ENCODE peak calls at places on chromosomes 16 and 17, in eight cellular contexts. S is body of pancreas, N is lung, I is psoas muscle, B is uterus, W is endodermal cell, F is astrocyte, T is mammary epithelial cell. D is an unnamed sample.

GRCh38 chr16:75624921-75625334 is 1.8 kb upstream of the ADAT1 start:
- DNase-seq in I (no peak), S (no peak), W (no peak), N (no peak), T (peak), F (peak), B (no peak), D (no peak)

GRCh38 chr17:49996495-49997255 is 1.7 kb upstream of the DLX3 start:
- DNase-seq in B (peak), F (no peak), N (peak), I (peak), T (no peak), S (peak), W (peak), D (peak)

GRCh38 chr17:55386931-55387330 is 34.7 kb downstream of the MMD start:
- DNase-seq in W (no peak), F (no peak), I (no peak), S (no peak), B (no peak), N (no peak), T (peak), D (no peak)

GRCh38 chr17:9905902-9906301 is 831 bp upstream of the RCVRN start:
- DNase-seq in B (no peak), I (peak), W (peak), T (no peak), S (peak), N (no peak), F (no peak), D (peak)

GRCh38 chr17:10105513-10106001 is 92.8 kb downstream of the GAS7 start:
- DNase-seq in W (peak), N (no peak), B (peak), F (peak), I (no peak), S (peak), T (no peak), D (peak)

GRCh38 chr17:55687037-55687436 is 35.6 kb downstream of the TMEM100 start:
- DNase-seq in N (no peak), W (no peak), S (no peak), F (no peak), I (no peak), B (no peak), T (no peak), D (no peak)

GRCh38 chr17:73476890-73477350 is 165.1 kb upstream of the CDC42EP4 start:
- DNase-seq in B (no peak), I (no peak), T (no peak), N (no peak), F (no peak), W (peak), S (no peak), D (peak)

GRCh38 chr16:48511071-48511540 is 98.9 kb downstream of the N4BP1 start:
- DNase-seq in F (peak), N (no peak), S (no peak), W (no peak), I (no peak), T (peak), B (no peak), D (peak)

GRCh38 chr17:79620207-79621038 is 9.6 kb upstream of the RBFOX3 start:
- DNase-seq in S (no peak), W (peak), B (peak), F (no peak), T (no peak), N (no peak), I (peak), D (peak)

GRCh38 chr16:72198021-72198420 is 26.1 kb upstream of the PMFBP1 start:
- DNase-seq in F (peak), I (no peak), S (peak), B (no peak), W (no peak), N (no peak), T (no peak), D (no peak)

GRCh38 chr17:31283841-31284240 is 13.2 kb downstream of the OMG start:
- DNase-seq in B (no peak), F (peak), N (no peak), I (no peak), T (no peak), S (no peak), W (no peak), D (no peak)

DNA sequence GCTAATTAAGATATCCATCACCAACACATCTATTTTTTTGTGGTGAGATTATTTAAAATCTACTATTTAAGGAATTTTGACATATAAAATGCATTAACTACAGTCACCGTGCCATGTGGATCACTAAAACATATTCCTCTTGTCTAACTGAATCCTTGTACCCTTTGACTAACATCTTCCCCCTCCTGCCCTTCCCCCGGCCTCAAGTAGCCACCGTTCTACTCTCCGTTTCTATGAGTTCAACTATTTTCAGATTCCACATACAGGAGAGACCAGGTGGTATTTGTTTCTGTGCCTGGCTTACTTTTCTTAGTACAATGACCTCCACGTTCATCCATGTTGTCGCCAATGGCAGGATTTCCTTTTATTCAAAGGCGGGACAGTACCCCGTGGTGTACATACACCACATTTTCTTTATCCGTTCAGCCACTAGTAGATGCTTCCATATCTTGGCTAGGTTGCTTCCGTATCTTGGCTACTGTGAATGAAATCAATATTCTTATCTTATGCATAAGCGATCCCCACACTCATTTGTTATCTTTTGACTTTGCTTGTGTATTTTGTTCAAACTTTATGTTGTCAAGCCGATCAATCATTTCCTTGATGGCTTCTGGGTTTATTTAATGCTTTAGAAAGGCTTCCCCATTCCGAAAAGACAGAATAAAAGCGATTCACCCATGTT is 134.7 kb downstream of the KCNJ12 start:
- DNase-seq in S (no peak), F (no peak), W (peak), T (no peak), B (no peak), I (no peak), N (no peak), D (no peak)
- H3K27ac ChIP-seq in S (peak), F (no peak), W (no peak), T (no peak), B (peak), I (peak), N (no peak), D (no peak)

GRCh38 chr17:63828936-63829335 is 1.5 kb upstream of the FTSJ3 start:
- DNase-seq in T (no peak), W (no peak), N (no peak), F (no peak), S (no peak), B (no peak), I (no peak), D (no peak)
- H3K4me3 ChIP-seq in T (no peak), W (peak), N (no peak), F (peak), S (no peak), B (no peak), I (peak), D (peak)

DNA sequence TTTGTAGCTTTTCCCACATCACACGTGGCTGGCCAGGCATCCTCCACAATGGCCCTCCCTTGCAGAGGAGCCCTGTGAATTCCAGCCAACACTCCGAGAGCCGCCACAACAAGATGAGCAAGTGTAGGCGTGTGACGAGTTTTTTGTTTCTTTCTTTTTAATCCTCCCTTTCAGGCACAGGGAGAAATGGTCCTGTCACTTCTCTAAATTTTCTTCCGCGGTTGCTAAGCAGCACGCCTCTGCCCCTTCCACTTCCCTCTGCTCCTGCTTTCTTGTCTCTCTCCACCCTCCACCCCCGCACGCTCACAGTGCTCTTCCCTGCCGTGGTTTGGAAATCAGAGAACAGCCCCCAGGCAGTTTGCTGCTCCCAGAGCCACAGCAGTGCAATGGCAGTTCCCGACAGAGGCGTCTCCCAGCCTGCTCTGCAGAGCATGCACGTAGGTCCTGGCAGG is 68.0 kb upstream of the MRTFB start:
- DNase-seq in T (peak), W (peak), B (peak), N (peak), I (peak), F (peak), S (peak), D (peak)
- TF ChIP-seq CTCF in T (no peak), W (peak), B (peak), N (no peak), I (no peak), F (no peak), S (no peak), D (no peak)

DNA sequence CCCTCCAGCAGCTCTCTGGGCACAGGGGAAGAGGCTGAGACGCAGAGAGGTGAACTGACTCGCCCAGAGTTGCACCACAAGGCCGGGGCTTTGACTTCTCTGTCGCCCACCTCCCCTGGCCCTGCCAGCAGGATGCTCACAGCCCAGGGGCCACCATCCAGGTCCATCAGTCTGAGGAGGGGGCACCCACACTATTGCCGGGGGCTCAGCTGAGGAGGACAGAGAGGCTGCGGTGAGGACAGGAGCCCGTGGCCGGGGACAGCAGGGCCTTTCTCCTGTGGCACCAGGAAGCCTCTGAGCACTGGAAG is 32.6 kb downstream of the KDM8 start:
- DNase-seq in I (no peak), S (no peak), F (no peak), B (no peak), T (no peak), N (no peak), W (no peak), D (no peak)
- H3K27ac ChIP-seq in I (peak), S (peak), F (peak), B (peak), T (no peak), N (peak), W (no peak), D (peak)

GRCh38 chr17:40176409-40177110 is 710 bp upstream of the RAPGEFL1 start:
- DNase-seq in N (peak), B (no peak), W (peak), I (no peak), F (no peak), T (peak), S (peak), D (no peak)

GRCh38 chr17:40178021-40178601 is 841 bp downstream of the RAPGEFL1 start:
- DNase-seq in I (no peak), W (peak), S (no peak), N (no peak), T (no peak), B (no peak), F (no peak), D (no peak)

GRCh38 chr17:40178660-40179059 is 1.4 kb downstream of the RAPGEFL1 start:
- DNase-seq in W (no peak), S (no peak), N (no peak), I (no peak), F (no peak), T (no peak), B (no peak), D (no peak)

GRCh38 chr17:40175928-40176327 is 1.3 kb upstream of the RAPGEFL1 start:
- DNase-seq in B (no peak), N (no peak), T (no peak), I (no peak), S (no peak), F (no peak), W (peak), D (no peak)

GRCh38 chr17:40177275-40177874 is at the start of gene RAPGEFL1:
- DNase-seq in B (peak), I (peak), F (peak), N (peak), S (peak), W (peak), T (peak), D (peak)
- H3K4me3 ChIP-seq in B (peak), I (peak), F (peak), N (peak), S (peak), W (no peak), T (peak), D (peak)

GRCh38 chr16:3212006-3212405 is 23.0 kb downstream of the ZNF200 start:
- DNase-seq in I (no peak), S (no peak), W (no peak), N (no peak), F (no peak), B (no peak), T (no peak), D (no peak)
- TF ChIP-seq CTCF in I (no peak), S (no peak), W (no peak), N (no peak), F (no peak), B (no peak), T (no peak), D (no peak)

DNA sequence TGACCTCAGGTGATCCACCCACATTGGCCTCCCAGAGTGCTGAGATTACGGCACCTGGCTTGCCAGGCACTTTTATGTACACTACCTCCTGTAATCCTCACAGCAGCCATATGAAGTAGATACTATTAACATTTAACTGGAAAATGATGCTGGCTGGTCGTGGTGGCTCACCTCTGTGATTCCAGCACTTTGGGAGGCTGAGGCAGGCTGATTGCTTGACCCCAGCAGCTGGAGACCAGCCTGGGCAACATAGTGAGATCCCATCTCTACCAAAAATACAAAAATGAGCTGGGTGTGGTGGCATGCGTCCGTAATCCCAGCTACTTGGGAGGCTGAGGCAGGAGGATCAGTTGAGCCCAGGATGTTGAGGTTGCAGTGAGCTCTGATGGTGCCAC is 2.0 kb upstream of the MAPK3 start:
- DNase-seq in N (no peak), S (no peak), F (no peak), B (no peak), T (no peak), W (no peak), I (no peak), D (peak)
- H3K27ac ChIP-seq in N (no peak), S (no peak), F (no peak), B (peak), T (no peak), W (no peak), I (no peak), D (no peak)

DNA sequence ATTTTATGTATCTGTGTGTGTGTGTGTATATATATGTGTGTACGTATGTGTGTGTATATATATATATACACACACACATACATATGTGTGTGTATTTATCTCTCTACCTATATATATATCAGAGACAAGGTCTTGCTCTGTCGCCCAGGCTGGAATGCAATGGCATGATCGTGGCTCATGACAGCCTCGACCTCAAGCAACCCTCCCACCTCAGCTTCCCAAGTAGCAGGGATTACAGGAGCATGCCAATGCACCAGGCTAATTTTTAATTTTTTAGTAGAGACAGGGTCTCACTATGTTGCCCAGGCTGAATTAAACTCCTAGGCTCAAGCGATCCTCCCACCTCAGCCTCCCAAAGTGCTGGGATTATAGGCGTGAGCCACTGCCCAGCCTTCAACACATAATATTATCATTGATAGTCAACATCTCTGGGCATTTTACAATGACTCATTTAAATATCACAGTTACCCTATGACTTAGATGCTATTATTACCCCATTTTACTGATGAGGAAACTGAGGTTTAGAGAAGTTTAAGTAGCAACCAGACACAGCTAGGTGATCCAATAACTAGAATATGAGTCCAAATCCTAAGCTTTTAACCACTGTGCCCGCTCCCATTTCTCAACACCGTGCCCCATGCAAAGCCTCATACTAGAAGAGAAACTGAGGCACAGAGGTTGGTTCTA is 24.3 kb downstream of the G6PC3 start:
- DNase-seq in S (no peak), N (no peak), W (no peak), I (no peak), B (no peak), F (no peak), T (no peak), D (no peak)
- H3K4me3 ChIP-seq in S (no peak), N (no peak), W (peak), I (peak), B (no peak), F (no peak), T (no peak), D (no peak)

GRCh38 chr16:7518158-7518557 is 185.5 kb downstream of the RBFOX1 start:
- DNase-seq in S (no peak), F (no peak), I (no peak), T (no peak), N (no peak), W (no peak), B (no peak), D (peak)
- TF ChIP-seq CTCF in S (no peak), F (no peak), I (no peak), T (no peak), N (no peak), W (no peak), B (no peak), D (no peak)

D was measured in kidney.